ENCODE peak calls at places on chromosomes 7 and 10, in seven cellular contexts. C is GM19239; L is stimulated activated naive B cell treated with anti-CD40 and anti-IgM and Interleukin-4, amounts not matched to agents 10 μg/mL and 1 μg/mL and 100 μg/mL, for 72 hours; K is prostate gland; B is heart right ventricle; U is fibroblast of mammary gland; A is H9. J is an unnamed sample.

GRCh38 chr10:92493362-92493761 is 80.5 kb downstream of the IDE start:
- DNase-seq in C (no peak), L (no peak), K (no peak), B (no peak), U (peak), A (no peak), J (peak)

GRCh38 chr10:125152646-125153368 is 7.6 kb downstream of the CTBP2 start:
- DNase-seq in C (no peak), L (no peak), K (no peak), B (peak), U (no peak), A (peak), J (no peak)

GRCh38 chr10:124626759-124627380 is 117.3 kb downstream of the FAM53B start:
- DNase-seq in C (no peak), L (no peak), K (no peak), B (no peak), U (no peak), A (no peak), J (no peak)

GRCh38 chr7:45609180-45609579 is 35.0 kb downstream of the ADCY1 start:
- DNase-seq in C (no peak), L (no peak), K (no peak), B (no peak), U (no peak), A (no peak), J (no peak)

GRCh38 chr7:55573234-55573504 is 867 bp upstream of the VOPP1 start:
- DNase-seq in C (no peak), L (no peak), K (no peak), B (no peak), U (no peak), A (no peak), J (no peak)

GRCh38 chr7:40586197-40586596 is 451.4 kb downstream of the SUGCT start:
- DNase-seq in C (no peak), L (no peak), K (no peak), B (no peak), U (peak), A (no peak), J (peak)

GRCh38 chr10:70722820-70723424 is 50.6 kb downstream of the ADAMTS14 start:
- DNase-seq in C (no peak), L (no peak), K (no peak), B (no peak), U (peak), A (no peak), J (peak)

GRCh38 chr10:120387326-120387725 is 69.7 kb upstream of the PLPP4 start:
- DNase-seq in C (no peak), L (no peak), K (no peak), B (no peak), U (peak), A (no peak), J (peak)

GRCh38 chr7:128846781-128847444 is 15.7 kb upstream of the ATP6V1F start:
- DNase-seq in C (no peak), L (no peak), K (no peak), B (peak), U (no peak), A (no peak), J (no peak)

GRCh38 chr10:97048649-97049427 is 136.9 kb downstream of the SLIT1 start:
- DNase-seq in C (no peak), L (no peak), K (no peak), B (no peak), U (no peak), A (no peak), J (no peak)

GRCh38 chr7:113209449-113210203 is 91.3 kb upstream of the SMIM30 start:
- DNase-seq in C (no peak), L (no peak), K (no peak), B (no peak), U (peak), A (no peak), J (peak)

GRCh38 chr10:112250555-112250954 is 32.6 kb upstream of the TECTB start:
- DNase-seq in C (no peak), L (no peak), K (no peak), B (no peak), U (peak), A (no peak), J (peak)

GRCh38 chr10:5534880-5535856 is 10.4 kb downstream of the CALML3 start:
- DNase-seq in C (no peak), L (no peak), K (no peak), B (no peak), U (peak), A (no peak), J (peak)

GRCh38 chr7:102268635-102269034 is 18.0 kb upstream of the SH2B2 start:
- DNase-seq in C (no peak), L (no peak), K (no peak), B (no peak), U (no peak), A (peak), J (no peak)

GRCh38 chr10:117667831-117668230 is 125.3 kb downstream of the EMX2 start:
- DNase-seq in C (no peak), L (no peak), K (no peak), B (no peak), U (no peak), A (no peak), J (no peak)

GRCh38 chr10:122164028-122164601 is 107.0 kb upstream of the BTBD16 start:
- DNase-seq in C (no peak), L (no peak), K (no peak), B (no peak), U (no peak), A (no peak), J (peak)

GRCh38 chr7:8249121-8249520 is 12.8 kb downstream of the ICA1 start:
- DNase-seq in C (no peak), L (no peak), K (no peak), B (no peak), U (no peak), A (no peak), J (no peak)

GRCh38 chr7:123749537-123749857 is 694 bp upstream of the WASL start:
- DNase-seq in C (no peak), L (no peak), K (no peak), B (peak), U (peak), A (no peak), J (peak)

GRCh38 chr7:138164804-138165203 is 88.5 kb downstream of the AKR1D1 start:
- DNase-seq in C (no peak), L (no peak), K (no peak), B (no peak), U (no peak), A (peak), J (no peak)

GRCh38 chr7:94632338-94633024 is 23.5 kb downstream of the SGCE start:
- DNase-seq in C (no peak), L (no peak), K (no peak), B (no peak), U (peak), A (no peak), J (peak)

GRCh38 chr10:123024540-123024939 is 15.7 kb downstream of the ACADSB start:
- DNase-seq in C (no peak), L (no peak), K (no peak), B (no peak), U (no peak), A (no peak), J (no peak)

GRCh38 chr10:70586348-70586930 is 16.1 kb downstream of the PRF1 start:
- DNase-seq in C (no peak), L (no peak), K (no peak), B (no peak), U (no peak), A (peak), J (no peak)

GRCh38 chr10:35300063-35300699 is 36.1 kb upstream of the CCNY start:
- DNase-seq in C (no peak), L (peak), K (no peak), B (no peak), U (peak), A (no peak), J (peak)

GRCh38 chr7:94907420-94908203 is at the start of gene PPP1R9A:
- DNase-seq in C (no peak), L (peak), K (peak), B (peak), U (peak), A (peak), J (peak)

GRCh38 chr10:52979295-52980025 is 206.9 kb upstream of the MBL2 start:
- DNase-seq in C (no peak), L (no peak), K (no peak), B (no peak), U (no peak), A (no peak), J (no peak)

GRCh38 chr7:69429817-69430501 is 168.3 kb upstream of the AUTS2 start:
- DNase-seq in C (no peak), L (no peak), K (no peak), B (peak), U (peak), A (peak), J (no peak)

J was measured in iris pigment epithelial cell.